ENCODE peak calls at places on chromosome 10, in eight cellular contexts. H is GM23248, X is Panc1, V is HCT116, L is heart right ventricle, C is upper lobe of left lung, E is fibroblast of lung, R is Peyer's patch. O is an unnamed sample.

GRCh38 chr10:118926441-118926840 is 103.1 kb upstream of the NANOS1 start:
- DNase-seq in C (no peak), R (no peak), L (no peak), E (no peak), V (no peak), H (no peak), X (no peak), O (no peak)

GRCh38 chr10:93039721-93040120 is 20.9 kb upstream of the CYP26C1 start:
- DNase-seq in X (no peak), L (no peak), H (peak; percentile 70), C (no peak), V (peak; percentile 12), E (peak; percentile 25), R (no peak), O (no peak)

GRCh38 chr10:49689882-49690510 is 10.5 kb downstream of the C10orf53 start:
- DNase-seq in C (no peak), H (no peak), E (no peak), V (no peak), X (no peak), R (no peak), L (no peak), O (peak; percentile 60)

GRCh38 chr10:87095241-87095945 is 387 bp downstream of the SHLD2 start:
- DNase-seq in X (no peak), C (peak; percentile 97), V (peak; percentile 35), E (peak; percentile 89), H (peak; percentile 97), R (peak; percentile 89), L (peak; percentile 80), O (no peak)

GRCh38 chr10:59872892-59873463 is 33.4 kb downstream of the CCDC6 start:
- DNase-seq in C (no peak), V (no peak), X (no peak), R (peak; percentile 62), E (peak; percentile 98), H (peak; percentile 80), L (peak; percentile 41), O (no peak)

GRCh38 chr10:57972783-57973182 is 294.9 kb downstream of the IPMK start:
- DNase-seq in V (no peak), E (no peak), R (no peak), L (no peak), X (no peak), C (no peak), H (peak; percentile 50), O (no peak)

GRCh38 chr10:4254101-4254994 is 469.3 kb upstream of the KLF6 start:
- DNase-seq in V (no peak), L (no peak), R (no peak), E (peak; percentile 95), H (peak; percentile 86), X (no peak), C (no peak), O (no peak)

GRCh38 chr10:131269776-131270460 is 41.6 kb downstream of the TCERG1L start:
- DNase-seq in R (no peak), X (no peak), L (no peak), V (no peak), E (no peak), C (no peak), H (no peak), O (no peak)

GRCh38 chr10:50992972-50993766 is 81.1 kb upstream of the PRKG1 start:
- DNase-seq in E (peak; percentile 69), H (peak; percentile 95), C (peak; percentile 64), V (no peak), X (no peak), L (no peak), R (no peak), O (no peak)

GRCh38 chr10:132388901-132389630 is 7.9 kb upstream of the PWWP2B start:
- DNase-seq in L (no peak), X (no peak), V (no peak), C (peak; percentile 88), R (peak; percentile 63), H (peak; percentile 73), E (no peak), O (no peak)

GRCh38 chr10:3363316-3364070 is 190.9 kb upstream of the PITRM1 start:
- DNase-seq in X (no peak), R (no peak), L (no peak), E (no peak), V (no peak), C (no peak), H (no peak), O (no peak)

GRCh38 chr10:16545126-16545736 is 23.6 kb upstream of the C1QL3 start:
- DNase-seq in V (peak; percentile 6), C (no peak), H (peak; percentile 57), E (peak; percentile 3), L (no peak), X (peak; percentile 22), R (no peak), O (no peak)

GRCh38 chr10:75048669-75049098 is 62.8 kb upstream of the SAMD8 start:
- DNase-seq in C (no peak), V (no peak), R (peak; percentile 26), X (no peak), H (peak; percentile 55), E (no peak), L (no peak), O (no peak)

DNA sequence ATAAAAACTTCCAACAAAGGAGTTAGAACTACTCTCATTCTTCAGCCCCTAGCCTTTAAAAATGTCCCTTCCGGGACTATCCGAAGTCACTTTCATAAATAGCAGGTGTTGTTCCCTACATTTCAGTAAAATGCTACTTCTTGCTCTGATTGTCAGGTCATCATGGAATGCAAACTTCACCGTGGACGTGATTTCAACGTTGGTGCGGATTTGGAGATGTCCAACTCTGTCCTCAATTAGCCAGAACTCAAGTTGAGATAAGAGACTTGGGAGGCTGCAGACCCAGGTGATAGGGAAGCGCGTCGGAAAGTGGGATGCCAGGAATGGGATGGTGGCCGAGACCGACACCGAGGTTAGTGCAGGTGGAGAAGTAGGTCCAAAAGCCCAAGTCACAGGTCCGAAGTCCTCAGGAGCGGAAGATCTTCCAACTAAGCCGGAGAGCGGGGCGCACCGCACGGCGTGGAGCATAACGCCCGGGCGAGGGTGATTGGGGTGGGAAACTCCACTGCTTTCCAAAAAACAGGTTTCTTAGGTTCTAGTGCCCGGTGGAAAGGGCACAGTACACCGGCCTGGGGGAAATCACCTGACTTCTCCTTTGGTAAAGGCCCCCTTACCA is 11.5 kb upstream of the SPAG6 start:
- DNase-seq in C (peak; percentile 73), X (no peak), H (no peak), R (no peak), V (no peak), L (no peak), E (no peak), O (no peak)
- H3K27me3 ChIP-seq in C (peaks cover 31% of the 10 kb centered on the region), X (peaks cover 14% of the 10 kb centered on the region), H (peaks cover 40% of the 10 kb centered on the region), R (peaks cover 50% of the 10 kb centered on the region), V (peaks cover 5% of the 10 kb centered on the region), L (peaks cover 66% of the 10 kb centered on the region), E (peaks cover 42% of the 10 kb centered on the region), O (peaks cover 60% of the 10 kb centered on the region)

GRCh38 chr10:77037735-77038411 is 599.7 kb downstream of the KCNMA1 start:
- DNase-seq in V (no peak), C (no peak), E (no peak), L (no peak), H (no peak), R (no peak), X (no peak), O (no peak)

GRCh38 chr10:77041636-77042258 is 595.9 kb downstream of the KCNMA1 start:
- DNase-seq in E (no peak), V (no peak), X (no peak), H (no peak), L (no peak), C (no peak), R (peak; percentile 53), O (no peak)

GRCh38 chr10:77034795-77035194 is 602.8 kb downstream of the KCNMA1 start:
- DNase-seq in L (no peak), C (no peak), R (no peak), V (no peak), X (no peak), E (no peak), H (no peak), O (no peak)

GRCh38 chr10:77038412-77038806 is 599.2 kb downstream of the KCNMA1 start:
- DNase-seq in V (no peak), E (no peak), H (no peak), L (no peak), X (no peak), C (no peak), R (no peak), O (no peak)

DNA sequence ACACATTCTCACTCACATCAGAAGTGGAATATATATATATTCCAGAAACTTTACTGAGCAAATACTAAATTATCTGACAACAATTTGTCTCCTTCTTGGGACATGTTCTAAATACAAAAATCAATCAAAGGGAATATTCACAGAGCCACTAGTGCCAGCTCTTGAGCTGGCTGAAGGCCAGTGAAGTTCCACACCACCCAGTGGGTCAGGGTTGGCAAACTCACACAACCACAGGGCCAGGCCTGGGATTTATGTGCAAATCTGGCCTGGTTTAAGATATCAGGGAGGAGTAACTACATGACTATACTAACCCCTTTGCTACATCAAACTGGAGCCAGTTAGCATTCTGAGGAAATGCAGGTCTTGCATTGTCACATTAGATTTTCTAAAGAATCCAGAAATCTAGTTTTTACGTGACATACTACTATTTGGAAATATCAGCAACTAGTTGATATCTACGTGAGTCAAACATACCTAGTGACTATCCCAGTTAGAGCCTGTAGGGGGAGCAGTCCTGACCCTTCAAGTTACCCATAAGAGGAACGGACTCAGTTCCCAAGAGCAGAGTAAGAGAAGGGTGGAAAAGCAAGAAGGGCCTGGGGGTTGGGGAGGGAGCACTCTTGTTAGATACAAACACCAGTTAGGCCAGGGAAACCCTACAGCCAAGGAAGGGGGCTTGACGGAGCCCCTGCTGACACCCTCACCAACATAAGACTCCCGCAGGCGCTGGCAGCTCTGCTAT is 600.4 kb downstream of the KCNMA1 start:
- DNase-seq in H (peak; percentile 15), C (no peak), X (peak; percentile 24), V (peak; percentile 51), R (no peak), L (no peak), E (peak; percentile 22), O (peak; percentile 57)
- H3K27ac ChIP-seq in H (no peak overlapping the region), C (no peak overlapping the region), X (no peak overlapping the region), V (no peak overlapping the region), R (no peak overlapping the region), L (no peak overlapping the region), E (no peak overlapping the region), O (no peak overlapping the region)

DNA sequence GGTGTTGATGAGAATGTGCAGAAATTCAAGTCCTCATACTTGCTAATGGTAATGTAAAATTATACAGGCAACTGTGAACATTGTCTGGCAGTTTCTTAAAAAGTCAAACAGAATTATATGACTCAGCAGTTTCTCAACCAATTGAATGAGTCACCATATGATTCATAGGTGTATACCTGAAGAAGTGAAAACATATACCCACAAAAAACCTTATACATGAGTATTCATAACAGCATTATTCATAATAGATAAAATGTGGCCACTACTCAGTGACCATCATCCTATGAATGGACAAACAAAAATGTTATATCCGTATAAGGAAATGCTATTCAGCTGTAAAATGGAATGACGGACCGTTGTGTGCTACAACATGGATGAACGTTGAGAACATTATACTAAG is 253.5 kb downstream of the MALRD1 start:
- DNase-seq in R (no peak), H (peak; percentile 33), X (peak; percentile 39), E (peak; percentile 92), L (no peak), C (no peak), V (no peak), O (no peak)
- H3K4me1 ChIP-seq in R (no peaks in the 10 kb centered on the region), H (no peaks in the 10 kb centered on the region), X (no peaks in the 10 kb centered on the region), E (no peaks in the 10 kb centered on the region), L (no peaks in the 10 kb centered on the region), C (no peaks in the 10 kb centered on the region), V (no peaks in the 10 kb centered on the region), O (peaks cover 2% of the 10 kb centered on the region)

DNA sequence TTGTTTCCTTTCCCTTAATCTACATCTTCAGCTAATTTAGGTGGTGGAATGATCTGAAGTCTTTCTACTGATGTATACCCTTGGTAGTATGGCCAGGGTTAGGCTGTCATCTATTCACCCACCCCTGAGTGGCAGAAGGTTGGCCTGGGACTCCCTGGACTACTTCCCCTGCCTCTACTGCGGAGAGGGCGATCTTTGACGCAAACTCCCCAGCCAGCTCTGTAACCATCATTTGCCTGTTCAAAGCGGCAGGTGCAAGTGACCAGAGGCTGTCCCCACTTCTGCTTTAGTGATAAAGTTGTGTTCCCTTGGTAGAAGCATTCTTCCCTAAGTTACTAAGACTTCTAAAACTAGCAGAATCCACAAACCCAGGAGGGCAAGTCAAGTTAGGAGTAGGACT is 70.8 kb upstream of the UNC5B start:
- DNase-seq in E (no peak), R (no peak), V (no peak), H (no peak), L (no peak), X (no peak), C (no peak), O (no peak)
- H3K27me3 ChIP-seq in E (peaks cover 14% of the 10 kb centered on the region), R (no peaks in the 10 kb centered on the region), V (peaks cover 26% of the 10 kb centered on the region), H (peaks cover 43% of the 10 kb centered on the region), L (no peaks in the 10 kb centered on the region), X (peaks cover 35% of the 10 kb centered on the region), C (no peaks in the 10 kb centered on the region), O (no peaks in the 10 kb centered on the region)

O was measured in iPS DF 6.9.